ENCODE peak calls at places on chromosomes 1 and 21, in eight cellular contexts. Y, B, F, E, X, O, A and S are unnamed samples.

GRCh38 chr1:68010094-68010493 is 40.3 kb downstream of the DIRAS3 start:
- DNase-seq in F (no peak), X (no peak), Y (no peak), E (no peak), A (no peak), O (peak; percentile 60), B (no peak), S (peak; percentile 10)

GRCh38 chr21:45335151-45335760 is 47.6 kb upstream of the POFUT2 start:
- DNase-seq in A (no peak), E (no peak), O (no peak), X (no peak), F (no peak), Y (no peak), B (no peak), S (no peak)

GRCh38 chr21:41762753-41763152 is 4.1 kb downstream of the RIPK4 start:
- DNase-seq in O (no peak), E (no peak), F (peak; percentile 58), X (no peak), A (no peak), B (no peak), Y (no peak), S (no peak)

GRCh38 chr1:193971595-193971994 is 785.2 kb upstream of the B3GALT2 start:
- DNase-seq in O (peak; percentile 15), E (peak; percentile 19), Y (no peak), F (no peak), X (no peak), A (no peak), B (no peak), S (peak; percentile 44)

GRCh38 chr1:171922999-171923398 is 81.7 kb downstream of the DNM3 start:
- DNase-seq in E (no peak), X (no peak), F (no peak), A (no peak), Y (no peak), O (no peak), B (no peak), S (no peak)

GRCh38 chr1:84998642-84999280 is 1.8 kb upstream of the MCOLN2 start:
- DNase-seq in A (no peak), E (no peak), B (peak; percentile 59), O (peak; percentile 39), Y (no peak), X (no peak), F (peak; percentile 37), S (no peak)

GRCh38 chr21:17889171-17889570 is 70.0 kb upstream of the C21orf91 start:
- DNase-seq in E (no peak), Y (no peak), X (no peak), F (no peak), B (no peak), O (no peak), A (no peak), S (no peak)

GRCh38 chr1:39204441-39205081 is at the start of gene MACF1:
- DNase-seq in E (no peak), B (peak; percentile 35), Y (peak; percentile 76), O (peak; percentile 98), F (peak; percentile 62), X (peak; percentile 24), A (peak; percentile 54), S (peak; percentile 89)

GRCh38 chr1:198179556-198179981 is 22.8 kb downstream of the NEK7 start:
- DNase-seq in B (no peak), A (no peak), E (no peak), Y (no peak), O (peak; percentile 48), X (no peak), F (no peak), S (peak; percentile 51)

GRCh38 chr1:23424171-23424959 is at the start of gene TCEA3:
- DNase-seq in E (no peak), A (peak; percentile 73), O (no peak), F (peak; percentile 51), X (peak; percentile 64), Y (no peak), B (peak; percentile 25), S (no peak)

GRCh38 chr1:117030271-117030877 is 28.8 kb downstream of the CD101 start:
- DNase-seq in Y (no peak), A (no peak), E (no peak), X (no peak), F (no peak), O (no peak), B (no peak), S (no peak)

GRCh38 chr1:117029690-117030089 is 28.1 kb downstream of the CD101 start:
- DNase-seq in O (no peak), B (no peak), X (no peak), E (no peak), Y (no peak), F (no peak), A (no peak), S (no peak)

GRCh38 chr1:117025568-117025967 is 24.0 kb downstream of the CD101 start:
- DNase-seq in X (no peak), B (no peak), F (no peak), E (no peak), A (no peak), Y (no peak), O (no peak), S (no peak)

GRCh38 chr1:117022089-117022488 is 20.5 kb downstream of the CD101 start:
- DNase-seq in B (no peak), E (no peak), O (no peak), X (no peak), Y (no peak), A (no peak), F (no peak), S (no peak)

GRCh38 chr1:117026361-117026760 is 24.8 kb downstream of the CD101 start:
- DNase-seq in X (no peak), F (no peak), E (no peak), O (peak; percentile 79), A (no peak), B (no peak), Y (no peak), S (peak; percentile 55)
- H3K4me3 ChIP-seq in X (no peak overlapping the region), F (no peak overlapping the region), E (no peak overlapping the region), O (no peak overlapping the region), A (no peak overlapping the region), B (no peak overlapping the region), Y (no peak overlapping the region), S (no peak overlapping the region)

GRCh38 chr1:227353186-227353585 is 34.9 kb upstream of the CDC42BPA start:
- DNase-seq in Y (no peak), B (no peak), E (no peak), O (no peak), F (no peak), X (no peak), A (no peak), S (no peak)

GRCh38 chr1:227358079-227358358 is 39.7 kb upstream of the CDC42BPA start:
- DNase-seq in O (no peak), B (no peak), X (no peak), Y (no peak), F (no peak), A (no peak), E (no peak), S (no peak)

GRCh38 chr1:227355542-227356270 is 37.4 kb upstream of the CDC42BPA start:
- DNase-seq in A (no peak), O (no peak), E (no peak), X (no peak), F (no peak), Y (no peak), B (no peak), S (no peak)

GRCh38 chr1:227357229-227358078 is 39.2 kb upstream of the CDC42BPA start:
- DNase-seq in O (peak; percentile 92), F (no peak), A (peak; percentile 67), E (peak; percentile 78), X (no peak), Y (peak; percentile 24), B (no peak), S (peak; percentile 90)

DNA sequence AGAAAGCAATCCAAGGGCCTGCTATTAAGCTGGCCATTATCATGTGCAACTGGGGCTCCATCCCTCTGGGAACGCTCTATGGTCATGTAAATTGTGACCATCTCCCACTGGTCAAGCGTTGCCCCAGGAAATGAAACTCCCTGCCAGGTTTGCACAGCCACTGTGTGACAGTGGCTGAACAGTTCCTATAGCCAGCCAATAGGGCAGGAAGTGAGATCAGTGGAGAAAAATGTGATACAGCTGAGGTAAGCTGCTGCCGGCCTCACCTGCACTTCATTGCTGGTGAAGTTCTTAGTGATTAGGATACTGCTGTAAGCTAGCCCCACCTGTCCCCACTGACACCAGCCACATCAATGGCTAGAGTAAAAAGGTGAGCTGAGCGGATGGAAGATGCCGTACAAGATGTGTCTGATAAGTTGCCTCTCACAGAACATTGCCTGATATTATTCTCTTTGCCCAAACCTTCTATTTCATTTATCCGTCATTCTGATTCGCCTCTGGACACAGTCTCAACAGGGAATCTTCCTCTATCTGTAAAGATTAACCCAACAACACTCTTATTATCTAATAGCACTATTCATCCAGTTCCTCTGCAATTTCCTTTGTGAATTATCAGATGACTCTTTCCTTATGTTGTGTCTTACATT is 38.4 kb upstream of the CDC42BPA start:
- DNase-seq in F (no peak), Y (no peak), X (no peak), A (no peak), B (no peak), O (peak; percentile 13), E (peak; percentile 56), S (no peak)
- H3K27me3 ChIP-seq in F (no peaks in the 10 kb centered on the region), Y (no peaks in the 10 kb centered on the region), X (no peaks in the 10 kb centered on the region), A (no peaks in the 10 kb centered on the region), B (no peaks in the 10 kb centered on the region), O (no peaks in the 10 kb centered on the region), E (no peaks in the 10 kb centered on the region), S (no peaks in the 10 kb centered on the region)

DNA sequence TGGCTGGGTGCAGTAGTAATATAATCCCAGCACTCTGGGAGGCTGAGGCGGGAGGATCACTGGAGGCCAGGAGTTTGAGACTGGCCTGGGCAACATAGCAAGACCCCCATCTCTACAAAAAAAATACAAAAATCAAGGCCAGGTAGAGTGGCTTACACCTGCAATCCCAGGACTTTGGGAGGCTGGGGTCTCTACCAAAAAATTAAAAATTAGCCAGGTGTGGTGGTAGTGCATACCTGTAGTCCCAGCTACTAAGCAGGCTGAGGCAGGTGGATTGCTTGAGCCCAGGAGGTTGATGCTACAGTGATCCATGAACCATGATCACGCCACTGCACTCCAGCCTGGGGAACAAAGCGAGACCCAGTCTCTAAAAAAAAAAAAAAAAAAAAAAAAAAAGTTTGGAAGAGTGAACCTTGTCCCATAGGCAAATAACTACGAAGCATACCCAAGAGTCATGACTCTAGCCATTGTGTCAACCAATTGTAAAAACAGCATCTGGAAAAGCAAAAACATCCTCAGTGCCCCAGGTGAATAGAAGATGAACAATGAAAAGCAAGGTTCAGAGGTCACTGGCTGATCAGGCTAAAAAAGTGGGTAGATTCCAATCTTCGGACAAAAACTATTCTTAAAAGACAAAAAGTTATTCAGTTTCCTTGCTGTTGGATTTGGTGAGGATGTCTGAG is 10.9 kb upstream of the IRF2BP2 start:
- DNase-seq in B (no peak), F (no peak), Y (no peak), X (no peak), E (no peak), A (no peak), O (no peak), S (no peak)
- H3K4me1 ChIP-seq in B (no peaks in the 10 kb centered on the region), F (peaks cover 22% of the 10 kb centered on the region), Y (peaks cover 23% of the 10 kb centered on the region), X (no peaks in the 10 kb centered on the region), E (peaks cover 23% of the 10 kb centered on the region), A (peaks cover 61% of the 10 kb centered on the region), O (peaks cover 28% of the 10 kb centered on the region), S (peaks cover 73% of the 10 kb centered on the region)

DNA sequence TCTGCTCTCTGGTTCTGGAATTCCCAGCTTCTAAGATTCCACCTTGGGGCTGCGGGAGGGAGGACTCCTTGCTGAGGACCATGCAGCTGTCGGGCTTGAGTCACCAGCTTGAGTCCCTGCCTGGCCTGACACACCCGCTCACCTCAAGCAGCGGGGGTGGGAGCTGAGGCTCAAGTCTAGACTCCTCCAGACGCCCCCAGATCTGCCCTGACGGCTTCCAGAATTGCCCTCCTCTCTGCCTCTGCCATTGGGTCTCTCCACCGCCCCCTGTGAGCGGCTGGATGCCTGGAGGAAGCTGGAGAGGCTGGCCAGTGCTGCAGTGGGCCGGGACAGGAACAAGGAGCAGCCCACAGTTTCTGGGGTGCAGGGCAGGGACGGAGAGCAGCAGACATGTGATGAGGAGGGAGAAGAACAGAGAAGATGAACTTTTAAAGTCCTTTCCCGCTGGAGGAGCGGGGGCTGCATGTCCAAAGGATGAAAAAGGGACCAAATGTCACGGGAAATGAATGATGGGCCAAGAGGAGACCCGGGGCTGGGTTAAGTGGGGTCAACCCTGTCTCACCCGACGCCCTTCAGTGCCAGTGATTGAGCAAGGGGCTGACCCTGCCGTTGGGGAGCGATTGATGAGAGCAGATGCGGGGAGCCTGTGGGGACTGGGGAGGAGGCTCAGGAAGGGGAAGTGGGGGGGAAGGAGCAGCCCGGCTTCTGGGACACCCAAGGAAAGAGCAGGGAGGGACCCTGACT is 13.5 kb downstream of the CRABP2 start:
- DNase-seq in X (no peak), A (no peak), B (no peak), O (no peak), E (peak; percentile 52), F (peak; percentile 70), Y (no peak), S (no peak)
- H3K4me3 ChIP-seq in X (no peak overlapping the region), A (no peak overlapping the region), B (no peak overlapping the region), O (no peak overlapping the region), E (no peak overlapping the region), F (peak overlapping the region; percentile 32), Y (no peak overlapping the region), S (no peak overlapping the region)